ENCODE peak calls at places on chromosomes 6 and 20, in five cellular contexts. Y, K, W, J and V are unnamed samples.
A peak's percentile ranks its signal among the peaks of the same experiment; 100 is the strongest.

GRCh38 chr6:80939936-80940335 is 812.5 kb downstream of the TENT5A start:
- DNase-seq in Y (no peak), W (no peak), J (no peak), K (no peak), V (no peak)

GRCh38 chr6:138605958-138606357 is 106.7 kb upstream of the NHSL1 start:
- DNase-seq in W (no peak), J (no peak), Y (no peak), K (no peak), V (no peak)

GRCh38 chr6:111813247-111814162 is 59.7 kb downstream of the FYN start:
- DNase-seq in W (no peak), Y (no peak), K (no peak), J (no peak), V (no peak)

GRCh38 chr6:94478178-94479140 is 1059.1 kb upstream of the EPHA7 start:
- DNase-seq in K (no peak), Y (no peak), J (no peak), W (no peak), V (no peak)

GRCh38 chr6:35445691-35446090 is 6.4 kb upstream of the FANCE start:
- DNase-seq in W (no peak), K (no peak), Y (no peak), J (no peak), V (no peak)

GRCh38 chr6:163314791-163315404 is 99.6 kb upstream of the QKI start:
- DNase-seq in W (no peak), K (no peak), J (no peak), Y (no peak), V (no peak)

GRCh38 chr6:15987569-15987968 is 141.3 kb upstream of the MYLIP start:
- DNase-seq in K (peak; percentile 56), J (no peak), Y (no peak), W (no peak), V (no peak)

GRCh38 chr20:16580127-16580526 is 6.9 kb upstream of the KIF16B start:
- DNase-seq in K (peak; percentile 66), J (no peak), Y (no peak), W (no peak), V (no peak)

GRCh38 chr6:28943557-28944411 is 20.0 kb upstream of the TRIM27 start:
- DNase-seq in Y (peak; percentile 51), W (peak; percentile 67), J (peak; percentile 78), K (peak; percentile 84), V (peak; percentile 74)

GRCh38 chr6:124870611-124871201 is 91.5 kb upstream of the RNF217 start:
- DNase-seq in K (peak; percentile 47), Y (no peak), J (no peak), W (no peak), V (no peak)

GRCh38 chr6:24689964-24690363 is 23.1 kb downstream of the ACOT13 start:
- DNase-seq in J (no peak), K (no peak), Y (no peak), W (no peak), V (no peak)

GRCh38 chr20:41086402-41087324 is 50.7 kb upstream of the PLCG1 start:
- DNase-seq in W (no peak), J (no peak), Y (no peak), K (peak; percentile 32), V (no peak)

GRCh38 chr6:118889163-118889562 is 4.8 kb upstream of the ASF1A start:
- DNase-seq in J (no peak), Y (no peak), W (no peak), K (no peak), V (no peak)

GRCh38 chr6:148508401-148509151 is 165.9 kb downstream of the SASH1 start:
- DNase-seq in W (no peak), K (peak; percentile 27), Y (no peak), J (no peak), V (no peak)

GRCh38 chr6:166055801-166056200 is 111.8 kb downstream of the TBXT start:
- DNase-seq in J (no peak), W (no peak), K (no peak), Y (no peak), V (no peak)

GRCh38 chr6:85660181-85660611 is 17.5 kb upstream of the SYNCRIP start:
- DNase-seq in W (no peak), Y (no peak), K (peak; percentile 39), J (no peak), V (no peak)

GRCh38 chr6:35562060-35562459 is 49.4 kb upstream of the TULP1 start:
- DNase-seq in W (no peak), K (peak; percentile 20), J (no peak), Y (no peak), V (no peak)

GRCh38 chr20:1119128-1119505 is 715 bp downstream of the PSMF1 start:
- DNase-seq in W (no peak), J (no peak), Y (no peak), K (no peak), V (no peak)

GRCh38 chr6:68229566-68229965 is 405.5 kb upstream of the ADGRB3 start:
- DNase-seq in Y (no peak), W (no peak), J (no peak), K (no peak), V (no peak)

GRCh38 chr6:79630883-79631799 is at the start of gene SH3BGRL2:
- DNase-seq in Y (no peak), W (peak; percentile 79), K (peak; percentile 87), J (peak; percentile 76), V (peak; percentile 71)

GRCh38 chr6:136962661-136963060 is 40.6 kb downstream of the SLC35D3 start:
- DNase-seq in W (no peak), K (no peak), J (no peak), Y (no peak), V (no peak)

GRCh38 chr6:36701401-36701991 is 3.9 kb downstream of the RAB44 start:
- DNase-seq in Y (no peak), W (peak; percentile 29), J (no peak), K (no peak), V (no peak)

GRCh38 chr20:22001886-22002285 is 296.4 kb downstream of the PAX1 start:
- DNase-seq in W (no peak), K (peak; percentile 30), Y (no peak), J (no peak), V (no peak)

GRCh38 chr6:157531169-157531985 is 150.4 kb downstream of the ZDHHC14 start:
- DNase-seq in W (no peak), Y (no peak), K (peak; percentile 84), J (no peak), V (no peak)

GRCh38 chr6:54515013-54515412 is 206.8 kb downstream of the TINAG start:
- DNase-seq in W (no peak), J (no peak), K (no peak), Y (no peak), V (no peak)

GRCh38 chr20:14948416-14948815 is 611.0 kb upstream of the FLRT3 start:
- DNase-seq in J (peak; percentile 40), Y (no peak), K (no peak), W (peak; percentile 13), V (no peak)

GRCh38 chr6:142088858-142089216 is 43.9 kb upstream of the GJE1 start:
- DNase-seq in W (no peak), K (peak; percentile 74), J (peak; percentile 37), Y (no peak), V (no peak)

GRCh38 chr6:145886228-145886956 is 71.8 kb upstream of the FBXO30 start:
- DNase-seq in J (no peak), K (no peak), W (no peak), Y (no peak), V (no peak)

GRCh38 chr6:75266716-75267291 is 17.8 kb downstream of the TMEM30A start:
- DNase-seq in J (no peak), W (no peak), Y (peak; percentile 17), K (peak; percentile 60), V (no peak)

GRCh38 chr6:22442826-22443225 is 126.5 kb upstream of the HDGFL1 start:
- DNase-seq in Y (no peak), J (no peak), K (no peak), W (no peak), V (no peak)
- H3K27ac ChIP-seq in Y (no peak overlapping the region), J (no peak overlapping the region), K (no peak overlapping the region), W (no peak overlapping the region), V (no peak overlapping the region)

DNA sequence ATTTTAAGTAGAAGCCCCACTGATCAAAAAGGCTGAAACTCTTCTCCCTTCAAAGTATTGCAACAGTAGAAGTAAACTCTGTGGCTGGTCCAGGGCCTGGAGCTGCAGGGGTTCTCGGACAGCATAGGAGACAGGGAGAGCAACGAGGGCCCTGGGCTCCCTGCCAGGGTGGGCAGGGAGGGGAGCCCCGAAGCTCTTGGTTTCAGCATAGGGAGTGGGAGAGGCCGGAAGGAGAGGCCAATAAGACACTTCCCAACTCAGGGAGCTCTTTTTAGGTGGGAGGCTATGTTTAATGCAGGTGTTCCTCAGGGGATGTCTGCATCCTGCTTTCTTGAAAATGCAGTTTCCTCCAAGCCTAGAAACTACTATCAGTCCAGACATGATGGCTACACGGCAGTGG is 91.1 kb downstream of the LY86 start:
- DNase-seq in K (no peak), Y (no peak), J (no peak), W (no peak), V (no peak)
- H3K27ac ChIP-seq in K (no peak overlapping the region), Y (no peak overlapping the region), J (no peak overlapping the region), W (no peak overlapping the region), V (no peak overlapping the region)

DNA sequence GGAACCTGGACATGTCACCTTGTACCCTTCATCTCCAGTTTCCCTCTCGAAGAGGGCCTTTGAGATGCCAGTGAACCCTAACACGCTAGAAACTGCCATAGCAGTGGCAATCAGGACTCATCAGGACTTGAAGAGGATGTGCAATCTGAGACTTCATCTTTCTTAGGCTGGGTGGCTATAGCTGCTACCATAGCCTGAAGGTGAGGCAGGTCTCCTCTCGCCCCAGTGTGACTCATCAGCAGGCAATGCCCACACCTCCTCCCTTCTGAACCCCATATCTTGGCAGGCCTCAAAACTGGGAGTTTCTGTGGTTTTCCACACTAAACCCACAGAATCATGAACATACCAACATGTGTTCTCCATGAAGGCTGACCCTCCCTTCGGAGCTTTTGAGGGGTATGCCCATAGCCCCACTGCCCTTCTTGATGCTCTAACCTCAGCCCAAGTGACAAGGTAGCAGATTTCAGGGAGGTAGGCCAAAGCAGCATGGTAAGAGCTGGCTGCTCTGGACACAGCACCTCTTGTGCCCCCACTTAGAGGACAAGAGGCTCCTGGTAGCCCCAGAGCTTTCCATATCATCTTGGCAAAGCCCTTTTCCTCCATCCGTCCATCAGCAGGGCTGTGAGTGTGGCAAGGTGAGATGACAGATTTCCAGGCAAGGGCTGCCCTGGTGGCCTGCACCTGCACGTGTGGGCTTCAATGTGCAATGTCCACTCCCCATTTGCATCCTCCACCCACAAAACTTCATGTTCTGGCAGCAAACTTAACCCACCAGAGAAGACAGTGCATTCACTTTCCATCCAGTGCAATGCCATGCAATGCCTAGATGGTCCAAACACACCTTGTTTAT is 2.6 kb downstream of the BLCAP start:
- DNase-seq in K (peak; percentile 43), Y (no peak), J (no peak), W (no peak), V (no peak)
- H3K27ac ChIP-seq in K (peak overlapping the region; percentile 89), Y (no peak overlapping the region), J (no peak overlapping the region), W (no peak overlapping the region), V (no peak overlapping the region)

DNA sequence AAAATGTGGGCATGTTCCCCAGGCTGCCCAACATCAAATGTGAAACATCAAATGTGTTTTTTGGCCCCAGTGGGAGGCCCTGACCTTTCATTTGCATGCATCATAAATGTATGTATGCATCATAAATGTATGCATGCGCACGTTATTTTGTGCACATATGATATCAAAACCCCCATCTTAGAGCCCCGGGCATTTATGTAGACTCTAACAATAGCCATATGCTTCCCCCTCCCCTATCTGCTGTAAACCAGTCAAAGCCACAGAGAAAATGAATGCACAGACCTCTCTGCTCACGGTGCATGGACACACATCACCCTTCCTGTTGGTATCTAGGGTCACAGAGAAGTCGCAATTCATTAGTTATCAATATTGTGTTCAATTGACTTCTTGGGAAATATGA is 532.0 kb downstream of the CDH26 start:
- DNase-seq in Y (no peak), K (no peak), J (no peak), W (no peak), V (no peak)
- H3K27ac ChIP-seq in Y (no peak overlapping the region), K (no peak overlapping the region), J (no peak overlapping the region), W (no peak overlapping the region), V (no peak overlapping the region)